ENCODE peak calls at places on chromosomes 16 and 17, in nine cellular contexts. L is IMR-90, G is HCT116, C is heart left ventricle, N is breast epithelium, E is sigmoid colon, B is prostate gland, Y is ovary, D is Peyer's patch. U is an unnamed sample. For H3K36me3 and H3K4me1, the result is how much of the 10 kb centered on the place peaks cover.

GRCh38 chr17:79154446-79154845 is 79.8 kb downstream of the ENGASE start:
- DNase-seq in L (no peak), G (no peak), C (peak), N (no peak), E (no peak), B (no peak), Y (no peak), D (no peak), U (no peak)

GRCh38 chr16:55534773-55535172 is 25.9 kb downstream of the LPCAT2 start:
- DNase-seq in L (no peak), G (no peak), C (no peak), N (no peak), E (no peak), B (no peak), Y (no peak), D (no peak), U (no peak)

GRCh38 chr17:55448681-55449080 is 27.0 kb upstream of the MMD start:
- DNase-seq in L (peak), G (no peak), C (no peak), N (no peak), E (no peak), B (peak), Y (no peak), D (no peak), U (no peak)

GRCh38 chr17:43406676-43407645 is 8.2 kb downstream of the ARL4D start:
- DNase-seq in L (peak), G (no peak), C (no peak), N (no peak), E (no peak), B (no peak), Y (peak), D (peak), U (no peak)

GRCh38 chr17:10114931-10115535 is 83.4 kb downstream of the GAS7 start:
- DNase-seq in L (peak), G (no peak), C (peak), N (peak), E (peak), B (peak), Y (peak), D (peak), U (peak)

GRCh38 chr17:78705071-78705470 is 77.0 kb downstream of the CYTH1 start:
- DNase-seq in L (no peak), G (no peak), C (no peak), N (no peak), E (no peak), B (no peak), Y (no peak), D (no peak), U (no peak)

GRCh38 chr16:65725156-65725845 is 603.4 kb upstream of the CDH11 start:
- DNase-seq in L (peak), G (no peak), C (no peak), N (no peak), E (no peak), B (no peak), Y (peak), D (no peak), U (no peak)

GRCh38 chr17:47253541-47254402 is at the start of gene ITGB3:
- DNase-seq in L (peak), G (peak), C (peak), N (peak), E (peak), B (peak), Y (peak), D (peak), U (peak)

GRCh38 chr16:89201467-89202377 is 1.4 kb upstream of the SLC22A31 start:
- DNase-seq in L (peak), G (peak), C (peak), N (peak), E (peak), B (peak), Y (peak), D (peak), U (peak)

GRCh38 chr16:49000594-49000993 is 281.0 kb downstream of the CBLN1 start:
- DNase-seq in L (no peak), G (peak), C (no peak), N (no peak), E (no peak), B (no peak), Y (no peak), D (no peak), U (no peak)

GRCh38 chr16:67014641-67015315 is 14.2 kb upstream of the CBFB start:
- DNase-seq in L (no peak), G (no peak), C (no peak), N (no peak), E (peak), B (no peak), Y (peak), D (peak), U (no peak)

GRCh38 chr16:89113661-89114060 is 20.0 kb downstream of the ACSF3 start:
- DNase-seq in L (no peak), G (no peak), C (peak), N (no peak), E (no peak), B (no peak), Y (peak), D (peak), U (no peak)

GRCh38 chr16:56870271-56870888 is 5.4 kb downstream of the SLC12A3 start:
- DNase-seq in L (no peak), G (no peak), C (no peak), N (no peak), E (no peak), B (no peak), Y (no peak), D (no peak), U (no peak)

GRCh38 chr16:63684702-63685101 is 1437.2 kb downstream of the CDH11 start:
- DNase-seq in L (no peak), G (no peak), C (no peak), N (no peak), E (no peak), B (no peak), Y (no peak), D (no peak), U (no peak)

GRCh38 chr17:33864758-33865229 is 390.3 kb upstream of the CCL2 start:
- DNase-seq in L (no peak), G (no peak), C (no peak), N (no peak), E (no peak), B (no peak), Y (no peak), D (no peak), U (no peak)

GRCh38 chr16:82061861-82062525 is 26.9 kb downstream of the HSD17B2 start:
- DNase-seq in L (peak), G (peak), C (no peak), N (no peak), E (no peak), B (no peak), Y (no peak), D (no peak), U (no peak)

GRCh38 chr17:77909236-77909635 is 49.3 kb upstream of the TNRC6C start:
- DNase-seq in L (no peak), G (no peak), C (no peak), N (peak), E (peak), B (peak), Y (peak), D (peak), U (no peak)

GRCh38 chr16:80940069-80940856 is 66.4 kb downstream of the CMC2 start:
- DNase-seq in L (peak), G (no peak), C (no peak), N (no peak), E (no peak), B (no peak), Y (no peak), D (no peak), U (no peak)

GRCh38 chr17:11618861-11619566 is 20.7 kb downstream of the DNAH9 start:
- DNase-seq in L (no peak), G (no peak), C (no peak), N (peak), E (no peak), B (peak), Y (no peak), D (peak), U (peak)

GRCh38 chr16:71933913-71934696 is 38.8 kb downstream of the IST1 start:
- DNase-seq in L (peak), G (no peak), C (no peak), N (peak), E (no peak), B (no peak), Y (no peak), D (no peak), U (no peak)

GRCh38 chr16:18783430-18784341 is 6.4 kb downstream of the RPS15A start:
- DNase-seq in L (no peak), G (no peak), C (no peak), N (no peak), E (no peak), B (no peak), Y (no peak), D (no peak), U (no peak)

GRCh38 chr16:67241008-67241900 is 6.0 kb downstream of the FHOD1 start:
- DNase-seq in L (peak), G (no peak), C (peak), N (peak), E (no peak), B (peak), Y (no peak), D (peak), U (no peak)

GRCh38 chr17:50055426-50056216 is at the start of gene ITGA3:
- DNase-seq in L (peak), G (peak), C (peak), N (peak), E (peak), B (peak), Y (peak), D (peak), U (no peak)

GRCh38 chr17:79146562-79146961 is 71.9 kb downstream of the ENGASE start:
- DNase-seq in L (no peak), G (no peak), C (no peak), N (no peak), E (no peak), B (no peak), Y (no peak), D (no peak), U (no peak)

GRCh38 chr16:66486773-66487579 is 59.9 kb downstream of the BEAN1 start:
- DNase-seq in L (peak), G (no peak), C (no peak), N (peak), E (peak), B (no peak), Y (peak), D (no peak), U (no peak)

GRCh38 chr17:39751637-39752036 is 13.9 kb downstream of the GRB7 start:
- DNase-seq in L (no peak), G (no peak), C (no peak), N (peak), E (peak), B (no peak), Y (no peak), D (peak), U (no peak)

GRCh38 chr17:33522623-33523022 is 229.5 kb upstream of the ASIC2 start:
- DNase-seq in L (no peak), G (no peak), C (no peak), N (no peak), E (no peak), B (no peak), Y (no peak), D (no peak), U (no peak)

GRCh38 chr17:54172654-54173316 is 350.1 kb downstream of the KIF2B start:
- DNase-seq in L (no peak), G (no peak), C (no peak), N (no peak), E (no peak), B (no peak), Y (no peak), D (no peak), U (no peak)

GRCh38 chr16:27174798-27175197 is 28.5 kb upstream of the KDM8 start:
- DNase-seq in L (peak), G (no peak), C (no peak), N (no peak), E (no peak), B (no peak), Y (no peak), D (no peak), U (no peak)

GRCh38 chr17:44314869-44315661 is 6.7 kb downstream of the RUNDC3A start:
- DNase-seq in L (no peak), G (no peak), C (no peak), N (no peak), E (no peak), B (no peak), Y (no peak), D (no peak), U (no peak)

GRCh38 chr17:376936-377863 is 24.6 kb upstream of the RPH3AL start:
- DNase-seq in L (peak), G (no peak), C (peak), N (no peak), E (no peak), B (no peak), Y (no peak), D (no peak), U (peak)

GRCh38 chr16:68093816-68094613 is 8.8 kb downstream of the NFATC3 start:
- DNase-seq in L (peak), G (no peak), C (no peak), N (no peak), E (no peak), B (no peak), Y (no peak), D (no peak), U (no peak)

GRCh38 chr16:17972460-17972943 is 364.0 kb downstream of the NPIPA8 start:
- DNase-seq in L (no peak), G (no peak), C (no peak), N (no peak), E (no peak), B (no peak), Y (no peak), D (no peak), U (no peak)

GRCh38 chr17:44241104-44241503 is 21.6 kb upstream of the UBTF start:
- DNase-seq in L (no peak), G (no peak), C (no peak), N (no peak), E (no peak), B (no peak), Y (no peak), D (no peak), U (no peak)

GRCh38 chr16:66878067-66878466 is 2.2 kb upstream of the PDP2 start:
- DNase-seq in L (no peak), G (no peak), C (no peak), N (no peak), E (no peak), B (no peak), Y (no peak), D (no peak), U (no peak)

GRCh38 chr17:61734012-61734411 is 129.3 kb downstream of the BRIP1 start:
- DNase-seq in L (no peak), G (no peak), C (no peak), N (no peak), E (no peak), B (no peak), Y (no peak), D (no peak), U (no peak)

GRCh38 chr17:61737820-61738219 is 125.5 kb downstream of the BRIP1 start:
- DNase-seq in L (no peak), G (no peak), C (no peak), N (no peak), E (no peak), B (no peak), Y (no peak), D (no peak), U (no peak)

GRCh38 chr17:61736438-61736837 is 126.9 kb downstream of the BRIP1 start:
- DNase-seq in L (no peak), G (no peak), C (no peak), N (no peak), E (no peak), B (no peak), Y (no peak), D (no peak), U (no peak)

GRCh38 chr17:61738249-61738648 is 125.1 kb downstream of the BRIP1 start:
- DNase-seq in L (no peak), G (no peak), C (no peak), N (no peak), E (no peak), B (no peak), Y (no peak), D (no peak), U (no peak)

DNA sequence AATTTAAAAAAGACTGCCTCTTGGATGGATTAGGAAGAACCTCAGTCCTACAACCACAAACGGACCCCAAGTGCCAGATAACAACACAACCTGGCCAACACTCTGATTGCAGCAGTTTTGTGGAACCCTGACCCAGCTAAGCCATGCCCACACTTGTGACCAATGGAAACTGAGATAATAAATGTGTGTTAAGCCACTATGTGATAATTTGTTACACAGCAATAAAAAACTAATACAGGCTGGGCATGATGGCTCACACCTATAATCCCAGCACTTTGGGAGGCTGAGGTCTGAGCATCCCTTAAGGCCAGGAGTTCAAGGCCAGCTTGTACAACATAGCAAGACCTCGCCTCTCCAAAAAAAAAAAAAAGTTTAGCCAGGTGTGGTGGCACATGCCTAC is 127.5 kb downstream of the BRIP1 start:
- DNase-seq in L (no peak), G (no peak), C (no peak), N (no peak), E (no peak), B (no peak), Y (no peak), D (no peak), U (no peak)
- H3K36me3 ChIP-seq in L (under half), G (under half), C (under half), N (under half), E (under half), B (under half), Y (under half), D (under half), U (under half)

GRCh38 chr17:31147507-31148202 is 52.9 kb downstream of the NF1 start:
- DNase-seq in L (no peak), G (no peak), C (no peak), N (no peak), E (no peak), B (no peak), Y (no peak), D (no peak), U (no peak)
- H3K4me1 ChIP-seq in L (under half), G (under half), C (under half), N (under half), E (under half), B (under half), Y (under half), D (under half), U (under half)

GRCh38 chr17:7591596-7591995 is 1.7 kb upstream of the SOX15 start:
- DNase-seq in L (no peak), G (no peak), C (no peak), N (no peak), E (no peak), B (no peak), Y (no peak), D (no peak), U (no peak)
- TF ChIP-seq POLR2A in L (no peak), G (no peak), C (no peak), N (no peak), E (no peak), B (no peak), Y (no peak), D (no peak), U (no peak)

DNA sequence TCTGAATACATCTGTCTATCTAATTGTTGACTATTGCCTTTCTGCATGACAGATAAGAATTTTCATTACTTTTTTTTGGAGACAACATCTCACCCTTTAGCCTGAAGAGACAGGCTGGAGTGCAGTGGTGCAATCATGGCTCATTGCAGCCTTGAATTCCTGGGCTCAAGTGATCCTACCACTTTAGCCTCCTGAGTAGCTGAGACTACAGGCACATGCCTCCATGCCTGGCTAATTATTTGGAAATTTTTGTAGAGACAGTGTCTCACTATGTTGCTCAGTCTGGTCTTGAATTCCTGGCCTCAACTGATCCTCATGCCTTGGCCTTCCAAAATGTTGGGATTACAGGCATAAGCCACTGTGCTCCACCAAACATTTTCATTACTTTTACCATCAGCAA is 99.8 kb upstream of the ELAC2 start:
- DNase-seq in L (no peak), G (no peak), C (no peak), N (no peak), E (no peak), B (no peak), Y (no peak), D (no peak), U (no peak)
- H3K36me3 ChIP-seq in L (under half), G (under half), C (under half), N (under half), E (under half), B (under half), Y (under half), D (under half), U (under half)

GRCh38 chr16:87794485-87795078 is 28.8 kb upstream of the KLHDC4 start:
- DNase-seq in L (no peak), G (no peak), C (no peak), N (no peak), E (no peak), B (no peak), Y (no peak), D (no peak), U (no peak)
- H3K4me1 ChIP-seq in L (under half), G (under half), C (under half), N (under half), E (under half), B (under half), Y (under half), D (under half), U (under half)

GRCh38 chr17:41967141-41967920 is 736 bp downstream of the CNP start:
- DNase-seq in L (no peak), G (peak), C (peak), N (no peak), E (peak), B (no peak), Y (peak), D (no peak), U (peak)
- TF ChIP-seq POLR2A in L (no peak), G (no peak), C (no peak), N (no peak), E (no peak), B (no peak), Y (no peak), D (no peak), U (peak)

GRCh38 chr17:82170412-82170961 is 42.2 kb downstream of the CCDC57 start:
- DNase-seq in L (no peak), G (no peak), C (peak), N (no peak), E (no peak), B (no peak), Y (no peak), D (no peak), U (peak)

GRCh38 chr17:82168568-82168967 is 44.1 kb downstream of the CCDC57 start:
- DNase-seq in L (no peak), G (no peak), C (no peak), N (no peak), E (no peak), B (no peak), Y (no peak), D (no peak), U (no peak)

GRCh38 chr17:82172461-82173160 is 40.0 kb downstream of the CCDC57 start:
- DNase-seq in L (no peak), G (no peak), C (peak), N (no peak), E (no peak), B (no peak), Y (no peak), D (no peak), U (no peak)

GRCh38 chr17:82173351-82174041 is 39.1 kb downstream of the CCDC57 start:
- DNase-seq in L (no peak), G (no peak), C (peak), N (no peak), E (no peak), B (no peak), Y (no peak), D (no peak), U (no peak)

GRCh38 chr17:82171750-82172375 is 40.8 kb downstream of the CCDC57 start:
- DNase-seq in L (no peak), G (no peak), C (peak), N (no peak), E (no peak), B (no peak), Y (no peak), D (no peak), U (no peak)
- H3K36me3 ChIP-seq in L (under half), G (under half), C (under half), N (under half), E (under half), B (under half), Y (under half), D (under half), U (under half)

DNA sequence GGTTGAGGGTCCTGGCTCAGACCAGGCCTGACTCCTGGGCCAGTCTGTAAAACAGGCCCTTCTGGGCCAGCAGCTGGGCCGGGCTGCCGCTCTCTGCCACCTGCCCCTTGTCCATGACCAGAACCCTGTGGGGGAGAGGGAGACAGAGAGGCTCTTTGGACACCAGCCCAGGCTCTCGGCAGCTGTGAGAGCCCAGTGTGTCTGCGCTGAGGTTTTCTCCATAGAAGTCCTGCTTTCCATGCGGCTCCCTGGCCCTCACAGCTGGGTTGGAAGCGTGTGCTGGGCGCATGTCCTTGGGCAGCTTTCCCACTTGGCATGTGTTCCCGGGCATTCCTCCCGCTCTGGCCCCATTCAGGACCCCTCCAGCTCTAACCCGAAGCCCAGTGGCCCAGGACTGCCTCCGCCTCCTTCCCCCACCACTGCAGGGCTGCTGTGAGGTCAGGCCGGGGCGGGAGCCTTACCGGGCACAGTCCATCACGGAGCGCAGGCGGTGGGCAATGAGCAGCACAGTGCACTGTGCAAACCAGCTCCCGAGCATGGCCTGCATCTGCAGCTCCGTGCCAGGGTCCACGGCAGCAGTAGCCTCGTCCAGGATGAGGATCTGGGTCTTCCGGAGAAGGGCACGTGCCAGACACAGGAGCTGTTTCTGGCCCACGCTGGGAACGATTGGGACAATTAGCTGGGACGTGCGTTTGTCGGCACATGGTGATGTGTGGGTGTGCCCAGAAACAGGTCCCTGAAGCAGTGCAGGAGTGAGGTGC is 73.0 kb downstream of the ABCC6 start:
- DNase-seq in L (peak), G (no peak), C (peak), N (peak), E (peak), B (peak), Y (peak), D (no peak), U (no peak)
- H3K4me1 ChIP-seq in L (under half), G (under half), C (under half), N (under half), E (half or more), B (under half), Y (under half), D (under half), U (under half)